ENCODE peak calls at places on chromosomes 11 and 22, in six cellular contexts. One of them, this sample, is unnamed.

GRCh38 chr11:103586756-103587155 is 449.7 kb upstream of the DDI1 start:
- DNase-seq in GM12878: no peak
- DNase-seq in HepG2: no peak
- DNase-seq in H1: no peak
- DNase-seq in K562: no peak
- DNase-seq in endothelial cell of umbilical vein: peak; percentile 55
- DNase-seq in this sample: no peak

GRCh38 chr22:30968015-30968923 is at the start of gene MORC2:
- DNase-seq in GM12878: no peak
- DNase-seq in HepG2: peak; percentile 58
- DNase-seq in H1: no peak
- DNase-seq in K562: peak; percentile 73
- DNase-seq in endothelial cell of umbilical vein: no peak
- DNase-seq in this sample: no peak

GRCh38 chr11:100719362-100719761 is 32.3 kb downstream of the ARHGAP42 start:
- DNase-seq in GM12878: no peak
- DNase-seq in HepG2: no peak
- DNase-seq in H1: peak; percentile 19
- DNase-seq in K562: no peak
- DNase-seq in endothelial cell of umbilical vein: no peak
- DNase-seq in this sample: no peak

GRCh38 chr11:59158206-59159068 is 13.5 kb upstream of the DTX4 start:
- DNase-seq in GM12878: no peak
- DNase-seq in HepG2: peak; percentile 56
- DNase-seq in H1: no peak
- DNase-seq in K562: peak; percentile 74
- DNase-seq in endothelial cell of umbilical vein: peak; percentile 76
- DNase-seq in this sample: peak; percentile 47

GRCh38 chr11:30911247-30911646 is 325.1 kb upstream of the MPPED2 start:
- DNase-seq in GM12878: no peak
- DNase-seq in HepG2: no peak
- DNase-seq in H1: no peak
- DNase-seq in K562: no peak
- DNase-seq in endothelial cell of umbilical vein: no peak
- DNase-seq in this sample: no peak

GRCh38 chr11:72580648-72580950 is 93.6 kb downstream of the PDE2A start:
- DNase-seq in GM12878: no peak
- DNase-seq in HepG2: no peak
- DNase-seq in H1: no peak
- DNase-seq in K562: no peak
- DNase-seq in endothelial cell of umbilical vein: no peak
- DNase-seq in this sample: no peak

GRCh38 chr22:39318507-39319283 is 728 bp downstream of the RPL3 start:
- DNase-seq in GM12878: no peak
- DNase-seq in HepG2: no peak
- DNase-seq in H1: no peak
- DNase-seq in K562: peak; percentile 35
- DNase-seq in endothelial cell of umbilical vein: no peak
- DNase-seq in this sample: no peak

GRCh38 chr11:93225642-93226041 is 27.9 kb upstream of the SLC36A4 start:
- DNase-seq in GM12878: no peak
- DNase-seq in HepG2: no peak
- DNase-seq in H1: no peak
- DNase-seq in K562: peak; percentile 9
- DNase-seq in endothelial cell of umbilical vein: peak; percentile 41
- DNase-seq in this sample: peak; percentile 13

GRCh38 chr11:135075740-135076139 is 663.7 kb upstream of the B3GAT1 start:
- DNase-seq in GM12878: no peak
- DNase-seq in HepG2: peak; percentile 78
- DNase-seq in H1: peak; percentile 81
- DNase-seq in K562: no peak
- DNase-seq in endothelial cell of umbilical vein: peak; percentile 27
- DNase-seq in this sample: peak; percentile 71

GRCh38 chr11:69642913-69643632 is 2.1 kb downstream of the CCND1 start:
- DNase-seq in GM12878: no peak
- DNase-seq in HepG2: peak; percentile 50
- DNase-seq in H1: no peak
- DNase-seq in K562: peak; percentile 84
- DNase-seq in endothelial cell of umbilical vein: peak; percentile 77
- DNase-seq in this sample: no peak

GRCh38 chr11:45930031-45930794 is 7.8 kb downstream of the LARGE2 start:
- DNase-seq in GM12878: peak; percentile 88
- DNase-seq in HepG2: no peak
- DNase-seq in H1: no peak
- DNase-seq in K562: no peak
- DNase-seq in endothelial cell of umbilical vein: no peak
- DNase-seq in this sample: no peak

GRCh38 chr11:131612576-131612975 is 242.2 kb downstream of the NTM start:
- DNase-seq in GM12878: no peak
- DNase-seq in HepG2: no peak
- DNase-seq in H1: no peak
- DNase-seq in K562: no peak
- DNase-seq in endothelial cell of umbilical vein: no peak
- DNase-seq in this sample: no peak

GRCh38 chr11:32184057-32185055 is 93.5 kb downstream of the RCN1 start:
- DNase-seq in GM12878: no peak
- DNase-seq in HepG2: no peak
- DNase-seq in H1: no peak
- DNase-seq in K562: no peak
- DNase-seq in endothelial cell of umbilical vein: no peak
- DNase-seq in this sample: no peak

GRCh38 chr22:38139901-38140300 is 29.4 kb upstream of the BAIAP2L2 start:
- DNase-seq in GM12878: no peak
- DNase-seq in HepG2: no peak
- DNase-seq in H1: no peak
- DNase-seq in K562: no peak
- DNase-seq in endothelial cell of umbilical vein: no peak
- DNase-seq in this sample: no peak

GRCh38 chr11:112881461-112881860 is 79.8 kb upstream of the NCAM1 start:
- DNase-seq in GM12878: no peak
- DNase-seq in HepG2: no peak
- DNase-seq in H1: peak; percentile 7
- DNase-seq in K562: peak; percentile 68
- DNase-seq in endothelial cell of umbilical vein: no peak
- DNase-seq in this sample: no peak

GRCh38 chr22:44338183-44338812 is 25.5 kb upstream of the SHISAL1 start:
- DNase-seq in GM12878: no peak
- DNase-seq in HepG2: no peak
- DNase-seq in H1: no peak
- DNase-seq in K562: no peak
- DNase-seq in endothelial cell of umbilical vein: no peak
- DNase-seq in this sample: no peak

GRCh38 chr11:75371930-75372876 is 20.7 kb upstream of the ARRB1 start:
- DNase-seq in GM12878: no peak
- DNase-seq in HepG2: peak; percentile 65
- DNase-seq in H1: no peak
- DNase-seq in K562: no peak
- DNase-seq in endothelial cell of umbilical vein: no peak
- DNase-seq in this sample: no peak

GRCh38 chr11:12800032-12800671 is 125.9 kb downstream of the TEAD1 start:
- DNase-seq in GM12878: no peak
- DNase-seq in HepG2: peak; percentile 86
- DNase-seq in H1: no peak
- DNase-seq in K562: peak; percentile 51
- DNase-seq in endothelial cell of umbilical vein: peak; percentile 82
- DNase-seq in this sample: peak; percentile 74

GRCh38 chr11:60918941-60919275 is 5.0 kb downstream of the TMEM109 start:
- DNase-seq in GM12878: no peak
- DNase-seq in HepG2: no peak
- DNase-seq in H1: no peak
- DNase-seq in K562: no peak
- DNase-seq in endothelial cell of umbilical vein: no peak
- DNase-seq in this sample: no peak

GRCh38 chr11:35893796-35894475 is 49.9 kb upstream of the LDLRAD3 start:
- DNase-seq in GM12878: no peak
- DNase-seq in HepG2: no peak
- DNase-seq in H1: no peak
- DNase-seq in K562: no peak
- DNase-seq in endothelial cell of umbilical vein: no peak
- DNase-seq in this sample: no peak

GRCh38 chr11:14388352-14388751 is 29.4 kb upstream of the RRAS2 start:
- DNase-seq in GM12878: no peak
- DNase-seq in HepG2: no peak
- DNase-seq in H1: no peak
- DNase-seq in K562: no peak
- DNase-seq in endothelial cell of umbilical vein: no peak
- DNase-seq in this sample: no peak

GRCh38 chr22:24592846-24593809 is at the start of gene LRRC75B:
- DNase-seq in GM12878: no peak
- DNase-seq in HepG2: peak; percentile 85
- DNase-seq in H1: peak; percentile 46
- DNase-seq in K562: peak; percentile 77
- DNase-seq in endothelial cell of umbilical vein: peak; percentile 77
- DNase-seq in this sample: peak; percentile 47

GRCh38 chr11:64334764-64335741 is 5.0 kb upstream of the CCDC88B start:
- DNase-seq in GM12878: peak; percentile 87
- DNase-seq in HepG2: peak; percentile 85
- DNase-seq in H1: no peak
- DNase-seq in K562: peak; percentile 97
- DNase-seq in endothelial cell of umbilical vein: peak; percentile 39
- DNase-seq in this sample: peak; percentile 96

DNA sequence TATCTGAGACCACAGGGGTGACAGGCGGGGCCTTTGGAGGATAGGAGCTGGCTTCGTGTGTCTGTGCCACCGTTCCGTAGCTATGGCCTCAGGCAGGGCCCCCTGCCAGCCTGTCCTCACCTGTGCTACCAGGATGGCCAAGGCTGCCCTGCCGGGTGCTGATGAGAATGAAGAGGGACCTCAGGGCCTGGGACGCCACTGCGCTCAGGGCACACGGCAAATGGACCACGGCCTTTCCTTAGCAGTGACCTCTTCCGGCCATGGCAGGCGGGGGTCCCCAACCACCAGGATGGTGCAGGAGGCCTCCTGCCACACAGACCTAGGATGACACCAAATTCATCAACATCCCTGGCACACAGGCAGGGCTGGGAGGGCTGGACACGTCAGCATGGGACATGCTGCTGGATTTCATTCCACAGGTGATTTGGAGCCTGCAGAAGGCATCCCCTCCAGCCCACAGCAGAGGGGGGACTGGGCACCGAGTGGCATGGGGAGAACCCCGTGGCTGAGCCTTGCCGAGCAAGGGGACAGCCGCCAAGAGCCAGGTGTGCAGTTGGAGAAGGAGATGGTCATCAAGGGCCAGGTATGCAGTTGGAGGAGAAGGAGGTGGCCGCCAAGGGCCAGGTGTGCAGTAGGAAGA is 1321.0 kb downstream of the BRD1 start:
- DNase-seq in GM12878: no peak
- DNase-seq in HepG2: no peak
- DNase-seq in H1: no peak
- DNase-seq in K562: no peak
- DNase-seq in endothelial cell of umbilical vein: no peak
- DNase-seq in this sample: no peak
- TF ChIP-seq MAX in GM12878: no peak
- TF ChIP-seq MAX in HepG2: no peak
- TF ChIP-seq MAX in H1: no peak
- TF ChIP-seq MAX in K562: no peak
- TF ChIP-seq MAX in endothelial cell of umbilical vein: no peak
- TF ChIP-seq MAX in this sample: no peak

DNA sequence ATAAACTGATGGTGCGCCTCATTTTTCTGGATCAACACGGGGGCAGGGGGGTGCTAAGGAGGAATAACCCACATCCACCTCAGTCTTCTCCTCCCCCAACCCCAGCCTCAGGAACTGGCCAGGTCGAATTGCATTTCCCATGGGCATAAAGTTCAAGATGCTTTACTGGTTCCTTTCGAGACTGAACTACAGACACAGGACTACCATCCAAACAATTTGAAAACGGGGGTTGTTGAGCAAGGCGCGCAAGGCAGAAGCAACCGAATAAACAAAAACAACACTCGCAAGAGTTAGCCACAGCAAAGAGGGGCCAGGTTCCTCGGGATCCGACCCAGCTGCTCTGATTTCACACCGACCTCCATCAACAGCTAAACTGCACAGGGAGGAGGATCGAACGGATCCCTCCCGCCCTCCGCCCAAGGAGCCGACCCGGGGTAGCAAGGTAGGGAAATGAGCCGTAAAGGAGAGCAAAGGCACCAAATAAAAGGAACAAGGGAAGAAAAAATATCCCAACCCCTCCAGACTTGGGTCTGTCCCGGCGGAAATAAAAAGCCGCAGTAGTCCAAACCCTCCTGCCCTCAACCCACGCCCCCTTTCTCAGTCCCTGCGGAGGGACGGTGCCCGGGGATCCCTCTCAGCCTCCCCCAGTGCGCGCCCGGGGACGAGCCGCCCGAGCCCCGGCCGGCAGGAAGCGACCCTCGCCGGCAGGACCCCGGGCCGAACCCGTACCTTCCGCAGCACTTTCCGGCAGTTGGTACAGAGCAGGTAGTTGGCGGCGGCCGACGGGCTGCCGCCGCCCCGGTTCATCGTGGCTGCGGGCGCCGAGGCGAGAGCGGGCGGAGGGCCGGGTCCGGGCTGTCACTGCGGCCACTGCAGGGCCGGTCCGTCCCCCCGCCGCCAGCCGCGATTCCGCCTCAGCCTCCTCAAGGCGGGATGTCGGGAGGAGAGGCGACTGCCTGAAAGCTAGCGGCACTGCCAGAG is 658 bp downstream of the SESN3 start:
- DNase-seq in GM12878: no peak
- DNase-seq in HepG2: no peak
- DNase-seq in H1: no peak
- DNase-seq in K562: peak; percentile 14
- DNase-seq in endothelial cell of umbilical vein: peak; percentile 34
- DNase-seq in this sample: no peak
- TF ChIP-seq EZH2 in GM12878: peak; percentile 51
- TF ChIP-seq EZH2 in HepG2: peak; percentile 84
- TF ChIP-seq EZH2 in H1: no peak
- TF ChIP-seq EZH2 in K562: no peak
- TF ChIP-seq EZH2 in endothelial cell of umbilical vein: peak; percentile 81
- TF ChIP-seq EZH2 in this sample: no peak

GRCh38 chr11:34238533-34238932 is 119.3 kb downstream of the ABTB2 start:
- DNase-seq in GM12878: no peak
- DNase-seq in HepG2: no peak
- DNase-seq in H1: no peak
- DNase-seq in K562: no peak
- DNase-seq in endothelial cell of umbilical vein: no peak
- DNase-seq in this sample: no peak
- TF ChIP-seq MAX in GM12878: no peak
- TF ChIP-seq MAX in HepG2: no peak
- TF ChIP-seq MAX in H1: no peak
- TF ChIP-seq MAX in K562: no peak
- TF ChIP-seq MAX in endothelial cell of umbilical vein: no peak
- TF ChIP-seq MAX in this sample: no peak

GRCh38 chr11:20208622-20209090 is 48.4 kb upstream of the DBX1 start:
- DNase-seq in GM12878: no peak
- DNase-seq in HepG2: no peak
- DNase-seq in H1: peak; percentile 10
- DNase-seq in K562: no peak
- DNase-seq in endothelial cell of umbilical vein: no peak
- DNase-seq in this sample: no peak

GRCh38 chr11:20205807-20206206 is 45.5 kb upstream of the DBX1 start:
- DNase-seq in GM12878: no peak
- DNase-seq in HepG2: no peak
- DNase-seq in H1: no peak
- DNase-seq in K562: no peak
- DNase-seq in endothelial cell of umbilical vein: no peak
- DNase-seq in this sample: no peak

GRCh38 chr11:20203836-20204235 is 43.6 kb upstream of the DBX1 start:
- DNase-seq in GM12878: no peak
- DNase-seq in HepG2: no peak
- DNase-seq in H1: no peak
- DNase-seq in K562: peak; percentile 17
- DNase-seq in endothelial cell of umbilical vein: no peak
- DNase-seq in this sample: no peak

GRCh38 chr11:20211691-20212090 is 51.4 kb upstream of the DBX1 start:
- DNase-seq in GM12878: no peak
- DNase-seq in HepG2: no peak
- DNase-seq in H1: no peak
- DNase-seq in K562: no peak
- DNase-seq in endothelial cell of umbilical vein: no peak
- DNase-seq in this sample: no peak

GRCh38 chr11:20207781-20208621 is 47.7 kb upstream of the DBX1 start:
- DNase-seq in GM12878: no peak
- DNase-seq in HepG2: no peak
- DNase-seq in H1: peak; percentile 13
- DNase-seq in K562: no peak
- DNase-seq in endothelial cell of umbilical vein: no peak
- DNase-seq in this sample: no peak
- TF ChIP-seq EZH2 in GM12878: no peak
- TF ChIP-seq EZH2 in HepG2: no peak
- TF ChIP-seq EZH2 in H1: no peak
- TF ChIP-seq EZH2 in K562: no peak
- TF ChIP-seq EZH2 in endothelial cell of umbilical vein: peak; percentile 76
- TF ChIP-seq EZH2 in this sample: no peak